ENCODE peak calls at places on chromosomes 11 and 22, in five cellular contexts. M is OCI-LY7, A is hepatocyte, J is IMR-90, K is mesenchymal stem cell. S is an unnamed sample. For H3K4me1, the result is how much of the 10 kb centered on the place peaks cover.

GRCh38 chr11:114354076-114354475 is 46.2 kb downstream of the C11orf71 start:
- DNase-seq in M (no peak), A (no peak), J (peak), K (peak), S (no peak)

GRCh38 chr11:111427471-111427912 is 48.4 kb upstream of the POU2AF1 start:
- DNase-seq in M (no peak), A (peak), J (no peak), K (no peak), S (peak)

GRCh38 chr11:2944953-2945756 is 15.9 kb upstream of the PHLDA2 start:
- DNase-seq in M (no peak), A (peak), J (peak), K (peak), S (no peak)

GRCh38 chr22:38828616-38829205 is 15.1 kb downstream of the NPTXR start:
- DNase-seq in M (no peak), A (no peak), J (no peak), K (no peak), S (no peak)

GRCh38 chr11:57434640-57435546 is 8.0 kb upstream of the SLC43A3 start:
- DNase-seq in M (no peak), A (peak), J (peak), K (peak), S (no peak)

GRCh38 chr22:21698430-21699329 is 32.9 kb downstream of the PPIL2 start:
- DNase-seq in M (no peak), A (no peak), J (no peak), K (peak), S (no peak)

GRCh38 chr11:111730871-111731591 is 35.2 kb downstream of the PPP2R1B start:
- DNase-seq in M (no peak), A (peak), J (no peak), K (no peak), S (no peak)

GRCh38 chr11:597166-597725 is 18.5 kb downstream of the IRF7 start:
- DNase-seq in M (no peak), A (no peak), J (no peak), K (no peak), S (no peak)

GRCh38 chr11:21561589-21561988 is 631.3 kb upstream of the ANO5 start:
- DNase-seq in M (no peak), A (peak), J (no peak), K (no peak), S (no peak)

GRCh38 chr22:29664731-29665130 is 55.1 kb upstream of the CABP7 start:
- DNase-seq in M (no peak), A (no peak), J (peak), K (peak), S (no peak)

GRCh38 chr22:18057568-18058209 is 20.1 kb upstream of the PEX26 start:
- DNase-seq in M (peak), A (peak), J (peak), K (peak), S (no peak)

GRCh38 chr11:12834630-12835029 is 160.4 kb downstream of the TEAD1 start:
- DNase-seq in M (no peak), A (no peak), J (no peak), K (no peak), S (no peak)

GRCh38 chr22:44259366-44260215 is 53.2 kb downstream of the SHISAL1 start:
- DNase-seq in M (no peak), A (no peak), J (no peak), K (no peak), S (no peak)

GRCh38 chr22:50563410-50564160 is 866 bp upstream of the SYCE3 start:
- DNase-seq in M (no peak), A (no peak), J (no peak), K (no peak), S (no peak)

GRCh38 chr11:96227244-96227643 is 115.8 kb downstream of the MAML2 start:
- DNase-seq in M (no peak), A (no peak), J (no peak), K (no peak), S (no peak)

GRCh38 chr11:134599180-134599810 is 187.3 kb upstream of the B3GAT1 start:
- DNase-seq in M (no peak), A (no peak), J (no peak), K (no peak), S (peak)

GRCh38 chr22:25100972-25101371 is 98.7 kb upstream of the CRYBB3 start:
- DNase-seq in M (no peak), A (no peak), J (no peak), K (no peak), S (no peak)

GRCh38 chr11:86064236-86064803 is 4.6 kb downstream of the PICALM start:
- DNase-seq in M (no peak), A (no peak), J (peak), K (peak), S (no peak)

GRCh38 chr22:45317551-45318167 is 7.9 kb downstream of the FAM118A start:
- DNase-seq in M (no peak), A (peak), J (peak), K (peak), S (no peak)

GRCh38 chr11:118900535-118901384 is 17.1 kb downstream of the CXCR5 start:
- DNase-seq in M (no peak), A (no peak), J (no peak), K (no peak), S (no peak)

GRCh38 chr11:93622043-93622442 is 39.4 kb upstream of the CEP295 start:
- DNase-seq in M (no peak), A (no peak), J (no peak), K (no peak), S (no peak)

GRCh38 chr11:3128356-3129180 is 36.5 kb downstream of the OSBPL5 start:
- DNase-seq in M (no peak), A (no peak), J (no peak), K (no peak), S (no peak)

GRCh38 chr11:47161134-47161854 is 15.4 kb downstream of the ARFGAP2 start:
- DNase-seq in M (peak), A (peak), J (peak), K (peak), S (peak)

GRCh38 chr22:39456262-39457046 is at the start of gene MGAT3:
- DNase-seq in M (no peak), A (no peak), J (no peak), K (no peak), S (no peak)

GRCh38 chr22:30626413-30626812 is 9.2 kb upstream of the SLC35E4 start:
- DNase-seq in M (no peak), A (no peak), J (no peak), K (no peak), S (no peak)

GRCh38 chr11:99934008-99934407 is 753.1 kb upstream of the ARHGAP42 start:
- DNase-seq in M (no peak), A (no peak), J (no peak), K (peak), S (no peak)

GRCh38 chr11:73265853-73266643 is 6.1 kb upstream of the P2RY6 start:
- DNase-seq in M (no peak), A (no peak), J (no peak), K (no peak), S (no peak)

GRCh38 chr11:124799384-124800225 is 601 bp downstream of the MSANTD2 start:
- DNase-seq in M (peak), A (peak), J (peak), K (peak), S (peak)

GRCh38 chr11:35126000-35126878 is 12.7 kb upstream of the CD44 start:
- DNase-seq in M (peak), A (no peak), J (no peak), K (no peak), S (no peak)

GRCh38 chr11:70471254-70471653 is 72.9 kb downstream of the CTTN start:
- DNase-seq in M (peak), A (peak), J (no peak), K (peak), S (peak)

GRCh38 chr11:118911880-118912741 is 13.6 kb downstream of the BCL9L start:
- DNase-seq in M (no peak), A (peak), J (peak), K (peak), S (peak)

GRCh38 chr22:42990131-42990838 is 24.7 kb downstream of the PACSIN2 start:
- DNase-seq in M (no peak), A (peak), J (peak), K (peak), S (no peak)
- H3K4me1 ChIP-seq in M (under half), A (under half), J (under half), K (under half), S (under half)

DNA sequence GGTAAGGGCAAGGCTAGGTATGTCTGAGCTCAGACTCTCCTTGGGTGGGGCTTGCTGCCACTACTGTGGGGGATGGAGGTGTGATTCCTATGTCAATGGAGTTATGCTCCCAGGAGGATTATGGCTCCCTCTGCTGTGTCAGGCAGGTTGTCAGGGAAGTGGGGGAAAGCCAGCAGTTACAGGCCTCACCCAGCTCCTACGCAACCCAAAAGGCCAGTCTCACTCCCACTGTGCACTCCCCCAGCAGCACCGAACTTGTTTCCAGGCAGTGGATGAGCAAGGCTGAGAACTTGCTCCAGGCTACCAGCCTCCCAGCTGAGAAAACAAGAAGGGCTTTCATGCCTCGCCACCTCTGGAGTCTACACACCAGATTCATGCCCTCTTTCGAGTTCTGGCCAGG is 18.2 kb downstream of the C11orf91 start:
- DNase-seq in M (no peak), A (no peak), J (no peak), K (no peak), S (no peak)
- H3K4me2 ChIP-seq in M (no peak), A (no peak), J (no peak), K (no peak), S (no peak)

GRCh38 chr11:69380451-69380901 is 86.5 kb downstream of the MYEOV start:
- DNase-seq in M (no peak), A (no peak), J (no peak), K (no peak), S (no peak)
- H3K4me1 ChIP-seq in M (under half), A (under half), J (under half), K (under half), S (under half)

GRCh38 chr11:130848361-130849214 is 67.7 kb downstream of the SNX19 start:
- DNase-seq in M (no peak), A (no peak), J (no peak), K (no peak), S (no peak)

GRCh38 chr11:130849215-130849568 is 67.1 kb downstream of the SNX19 start:
- DNase-seq in M (no peak), A (peak), J (peak), K (no peak), S (no peak)

GRCh38 chr11:130850185-130850944 is 65.9 kb downstream of the SNX19 start:
- DNase-seq in M (no peak), A (no peak), J (no peak), K (no peak), S (no peak)

GRCh38 chr11:130847517-130847916 is 68.8 kb downstream of the SNX19 start:
- DNase-seq in M (no peak), A (no peak), J (peak), K (peak), S (no peak)

DNA sequence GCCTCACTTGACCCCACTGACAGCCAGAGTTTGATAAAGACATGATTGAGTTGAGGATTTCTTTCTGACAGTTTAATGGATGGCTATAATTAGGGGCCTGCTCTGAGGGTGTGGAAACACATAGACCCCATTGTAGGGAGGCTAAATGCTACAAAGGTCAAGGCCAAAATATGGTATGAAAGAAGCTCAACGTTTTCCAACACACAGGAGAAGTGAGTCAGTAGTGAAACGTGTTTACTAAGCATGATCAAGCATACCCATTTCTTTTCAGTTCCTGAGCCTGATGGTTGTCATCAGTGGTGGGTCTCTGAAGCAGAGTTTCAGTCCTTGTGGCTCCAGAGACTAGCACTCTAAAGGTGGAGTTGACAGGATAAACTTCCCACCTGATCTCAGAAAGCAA is 69.7 kb downstream of the SNX19 start:
- DNase-seq in M (no peak), A (no peak), J (peak), K (no peak), S (no peak)
- H3K4me2 ChIP-seq in M (no peak), A (no peak), J (no peak), K (no peak), S (no peak)

DNA sequence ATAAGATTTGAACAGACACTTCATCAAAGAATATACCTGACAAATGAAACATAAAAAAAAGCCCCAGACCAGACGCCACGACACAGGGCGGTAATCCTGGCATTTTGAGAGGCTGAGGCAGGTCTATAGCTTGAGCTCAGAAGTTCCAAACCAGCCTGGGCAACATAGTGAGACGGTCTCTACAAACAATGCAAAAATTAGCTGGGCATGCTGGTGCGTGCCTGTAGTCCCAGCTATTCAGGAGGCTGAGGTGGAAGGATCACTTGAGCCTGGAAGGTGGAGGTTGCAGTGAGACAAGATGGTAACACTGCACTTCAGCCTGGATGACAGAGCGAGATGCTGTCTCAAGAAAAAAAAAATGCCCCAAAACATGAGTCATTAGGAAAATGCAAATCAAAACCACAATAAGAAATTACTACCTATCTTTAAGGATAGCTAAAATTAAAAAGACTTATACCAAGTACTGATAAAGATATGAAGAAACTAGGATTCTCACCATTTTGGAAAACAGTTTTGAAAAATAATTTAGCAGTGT is 91.7 kb upstream of the GRAMD1B start:
- DNase-seq in M (no peak), A (no peak), J (no peak), K (no peak), S (no peak)
- H3K4me1 ChIP-seq in M (under half), A (under half), J (under half), K (under half), S (under half)

GRCh38 chr11:64092761-64093136 is 57.0 kb downstream of the FLRT1 start:
- DNase-seq in M (no peak), A (no peak), J (no peak), K (no peak), S (no peak)
- H3K4me2 ChIP-seq in M (no peak), A (no peak), J (no peak), K (no peak), S (no peak)

DNA sequence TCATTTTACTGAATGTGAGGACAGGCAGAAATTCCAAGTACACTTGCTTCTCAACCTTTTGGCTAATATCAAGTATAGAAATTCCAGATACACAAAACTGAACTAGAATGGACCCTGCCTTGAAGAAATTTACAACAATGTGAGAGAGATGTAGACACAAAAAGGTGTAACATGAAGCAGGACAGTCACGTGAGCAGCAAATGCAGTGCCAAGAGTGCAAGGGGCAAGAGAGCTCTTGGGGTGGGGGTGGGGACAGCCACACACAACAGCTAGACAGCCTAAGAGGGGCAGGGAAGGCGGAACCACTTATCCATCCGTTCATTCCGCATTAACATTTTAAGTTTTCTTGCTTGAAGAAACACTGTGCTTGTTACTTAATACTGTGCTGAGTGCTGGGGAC is 28.9 kb downstream of the PLEKHA7 start:
- DNase-seq in M (no peak), A (peak), J (no peak), K (no peak), S (no peak)
- H3K4me1 ChIP-seq in M (under half), A (under half), J (under half), K (under half), S (under half)

GRCh38 chr22:20550057-20550817 is 42.8 kb downstream of the MED15 start:
- DNase-seq in M (no peak), A (no peak), J (no peak), K (no peak), S (no peak)

GRCh38 chr22:20552913-20553401 is 45.5 kb downstream of the MED15 start:
- DNase-seq in M (no peak), A (peak), J (peak), K (peak), S (no peak)

GRCh38 chr22:20550851-20551744 is 43.7 kb downstream of the MED15 start:
- DNase-seq in M (no peak), A (peak), J (peak), K (peak), S (no peak)

GRCh38 chr22:20552450-20552894 is 45.1 kb downstream of the MED15 start:
- DNase-seq in M (no peak), A (peak), J (peak), K (peak), S (no peak)

GRCh38 chr22:20551805-20552449 is 44.5 kb downstream of the MED15 start:
- DNase-seq in M (no peak), A (no peak), J (no peak), K (no peak), S (no peak)
- H3K4me2 ChIP-seq in M (no peak), A (peak), J (no peak), K (no peak), S (no peak)

GRCh38 chr11:122764691-122765090 is 73.6 kb upstream of the CRTAM start:
- DNase-seq in M (no peak), A (no peak), J (no peak), K (no peak), S (no peak)

GRCh38 chr11:122769126-122769780 is 69.0 kb upstream of the CRTAM start:
- DNase-seq in M (no peak), A (no peak), J (peak), K (no peak), S (no peak)

GRCh38 chr11:122763108-122763507 is 75.2 kb upstream of the CRTAM start:
- DNase-seq in M (no peak), A (no peak), J (no peak), K (no peak), S (no peak)

GRCh38 chr11:122765487-122766131 is 72.7 kb upstream of the CRTAM start:
- DNase-seq in M (no peak), A (no peak), J (no peak), K (no peak), S (no peak)
- H3K4me1 ChIP-seq in M (under half), A (under half), J (under half), K (under half), S (under half)